ENCODE peak calls at places on chromosomes 3 and 15, in five cellular contexts. K is hepatocyte, R is cardiac fibroblast, I is K562, N is neural progenitor cell. G is an unnamed sample.

GRCh38 chr15:42138968-42139386 is 17.5 kb downstream of the PLA2G4F start:
- DNase-seq in K (peak), I (no peak), N (no peak), R (no peak), G (no peak)

GRCh38 chr3:52091566-52092290 is 35.4 kb upstream of the DUSP7 start:
- DNase-seq in K (no peak), I (no peak), N (no peak), R (peak), G (no peak)

GRCh38 chr3:10192953-10193691 is 28.4 kb downstream of the IRAK2 start:
- DNase-seq in K (peak), I (peak), R (peak), N (peak), G (no peak)

GRCh38 chr15:36970522-36970921 is 129.8 kb downstream of the MEIS2 start:
- DNase-seq in K (peak), I (no peak), N (no peak), R (no peak), G (no peak)

GRCh38 chr3:156143136-156143535 is 22.8 kb downstream of the KCNAB1 start:
- DNase-seq in N (no peak), I (no peak), R (no peak), K (no peak), G (no peak)

GRCh38 chr3:104606812-104607211 is 759.9 kb upstream of the ALCAM start:
- DNase-seq in N (no peak), R (no peak), K (no peak), I (no peak), G (no peak)

GRCh38 chr3:48601622-48601994 is 6.5 kb upstream of the COL7A1 start:
- DNase-seq in N (no peak), K (no peak), I (no peak), R (no peak), G (no peak)

GRCh38 chr15:91407237-91407889 is 307.3 kb downstream of the SV2B start:
- DNase-seq in K (peak), N (no peak), R (peak), I (no peak), G (no peak)

GRCh38 chr15:25796395-25796794 is 66.7 kb downstream of the ATP10A start:
- DNase-seq in K (no peak), N (no peak), I (no peak), R (no peak), G (no peak)

GRCh38 chr3:151866711-151867410 is 6.6 kb upstream of the SUCNR1 start:
- DNase-seq in R (no peak), I (no peak), N (no peak), K (no peak), G (no peak)

DNA sequence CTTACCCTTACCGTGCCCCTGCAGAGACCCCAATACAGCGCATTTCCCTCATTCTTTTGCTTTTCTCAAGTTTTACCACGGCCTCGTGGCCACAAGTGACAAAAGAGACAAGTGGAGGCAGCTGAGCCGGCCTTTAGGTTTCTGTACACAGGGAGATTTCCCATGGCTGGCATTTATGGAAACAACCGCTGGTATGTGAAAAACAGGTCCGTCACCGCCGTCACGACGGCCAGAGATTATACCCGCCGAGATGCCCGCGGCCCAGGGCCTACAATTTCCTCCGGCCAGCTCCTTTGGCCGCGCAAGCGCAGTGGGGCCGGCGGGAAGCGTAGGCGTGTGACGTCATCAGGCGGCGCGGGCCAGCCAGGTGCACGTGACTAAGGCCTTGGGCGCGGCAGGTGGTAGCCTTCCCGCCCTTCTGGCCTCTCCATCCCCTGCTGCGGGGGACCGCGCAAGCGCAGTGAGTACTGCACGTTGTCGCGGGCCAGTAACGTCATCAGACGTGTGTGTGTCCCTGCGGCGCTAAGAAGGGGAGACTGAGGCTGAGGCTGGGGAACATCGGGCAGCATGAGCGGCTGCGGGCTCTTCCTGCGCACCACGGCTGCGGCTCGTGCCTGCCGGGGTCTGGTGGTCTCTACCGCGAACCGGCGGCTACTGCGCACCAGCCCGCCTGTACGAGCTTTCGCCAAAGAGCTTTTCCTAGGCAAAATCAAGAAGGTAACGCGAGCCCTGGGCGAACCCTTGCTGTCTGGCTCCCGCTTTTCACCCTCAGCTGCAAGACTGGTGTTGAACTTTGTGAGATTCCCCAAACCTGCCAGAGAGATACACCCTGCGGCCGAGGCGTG is at the start of gene ACAD9:
- DNase-seq in R (peak), I (peak), N (peak), K (peak), G (peak)
- TF ChIP-seq CTCF in R (no peak), I (no peak), N (no peak), K (no peak), G (no peak)

GRCh38 chr3:38116471-38117162 is 20.3 kb downstream of the ACAA1 start:
- DNase-seq in K (no peak), N (no peak), R (no peak), I (peak), G (no peak)
- TF ChIP-seq CTCF in K (no peak), N (no peak), R (no peak), I (no peak), G (peak)

GRCh38 chr3:169772951-169773816 is at the start of gene MYNN:
- DNase-seq in K (peak), N (peak), I (peak), R (peak), G (peak)
- TF ChIP-seq CTCF in K (peak), N (peak), I (peak), R (peak), G (peak)

GRCh38 chr3:100737334-100737733 is 28.0 kb downstream of the TFG start:
- DNase-seq in K (peak), I (peak), R (peak), N (peak), G (no peak)
- TF ChIP-seq CTCF in K (peak), I (peak), R (peak), N (peak), G (peak)

DNA sequence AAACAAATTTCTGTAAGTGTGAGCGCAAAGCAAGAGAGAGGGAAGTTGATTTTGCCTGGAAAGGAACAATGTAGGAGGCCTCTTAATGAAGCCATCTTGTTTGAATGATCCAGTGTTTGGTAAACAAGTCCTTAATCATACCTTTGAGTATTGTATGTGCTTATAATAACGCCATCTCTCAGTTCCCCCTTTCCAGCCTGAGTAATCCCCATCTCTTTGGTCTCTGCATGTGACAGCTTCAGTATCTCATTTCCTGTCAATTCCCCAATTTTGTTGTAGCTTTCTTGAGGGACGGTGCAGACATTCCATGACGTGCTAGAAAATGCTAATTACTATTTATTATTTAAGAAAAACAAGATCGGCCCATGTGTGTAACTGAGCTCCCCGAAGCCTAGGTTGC is 349.3 kb upstream of the NR2F2 start:
- DNase-seq in N (no peak), R (no peak), K (no peak), I (no peak), G (no peak)
- TF ChIP-seq CTCF in N (no peak), R (no peak), K (no peak), I (no peak), G (no peak)

GRCh38 chr3:15796331-15796730 is 1.4 kb downstream of the ANKRD28 start:
- DNase-seq in N (no peak), K (no peak), R (peak), I (no peak), G (no peak)

GRCh38 chr3:15795563-15796308 is 2.0 kb downstream of the ANKRD28 start:
- DNase-seq in K (no peak), R (peak), I (peak), N (no peak), G (no peak)

GRCh38 chr3:15796771-15797599 is 794 bp downstream of the ANKRD28 start:
- DNase-seq in R (peak), I (peak), K (peak), N (peak), G (no peak)

GRCh38 chr3:15798533-15799245 is 910 bp upstream of the ANKRD28 start:
- DNase-seq in R (no peak), I (no peak), K (no peak), N (no peak), G (no peak)

DNA sequence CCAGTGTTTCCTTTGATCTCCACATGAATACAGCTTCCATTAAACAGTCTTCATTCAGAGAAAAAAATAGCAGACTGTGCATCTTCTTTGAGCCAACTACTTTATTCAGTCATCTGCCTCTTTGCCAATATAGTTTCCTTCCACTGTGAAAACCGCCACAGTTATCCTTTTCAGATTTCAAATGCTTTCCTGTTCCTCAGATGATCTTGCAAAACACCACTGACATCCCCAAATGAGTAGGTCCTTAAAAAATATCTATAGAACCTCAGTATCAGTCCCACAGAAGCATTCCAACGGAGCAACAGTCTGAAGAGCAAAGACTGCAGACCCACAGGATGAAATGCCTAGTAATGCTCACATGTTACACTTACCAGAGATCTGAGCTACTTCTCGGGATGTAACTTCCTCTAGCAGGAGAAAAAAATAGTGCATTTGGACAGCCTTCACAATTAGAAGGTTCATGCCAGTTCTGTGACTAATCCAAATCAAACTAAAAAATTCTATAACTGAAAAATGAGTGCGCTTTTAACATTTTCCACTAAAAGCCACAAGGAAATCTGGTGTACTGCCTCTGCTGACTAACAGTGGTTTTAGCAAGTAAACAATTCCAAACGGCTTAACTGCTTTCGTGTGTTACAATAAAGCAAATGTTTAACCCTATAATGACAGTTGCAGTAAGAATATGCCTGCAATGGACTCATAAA is at the start of gene ANKRD28:
- DNase-seq in N (peak), K (peak), R (peak), I (peak), G (no peak)
- TF ChIP-seq CTCF in N (peak), K (peak), R (peak), I (peak), G (peak)

DNA sequence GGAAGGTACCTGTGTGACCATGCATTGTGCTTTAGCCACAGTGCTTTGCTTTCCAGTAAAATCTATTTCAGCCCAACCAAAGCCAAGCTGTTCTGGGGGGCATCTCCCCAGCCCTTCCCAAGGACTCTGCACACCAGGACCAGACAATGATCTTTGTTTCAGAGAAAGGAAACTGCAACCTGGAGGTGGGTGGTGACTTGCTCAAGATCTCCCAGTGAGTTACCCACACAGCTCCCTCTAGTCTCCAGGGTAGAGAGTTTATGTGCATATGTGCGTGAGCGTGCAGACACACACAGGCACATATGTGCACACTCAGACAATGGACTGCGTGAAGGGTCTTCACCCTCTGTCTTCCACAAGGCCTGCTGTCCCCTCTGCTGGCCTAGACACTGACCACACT is 162.4 kb upstream of the TLE3 start:
- DNase-seq in R (no peak), N (no peak), I (no peak), K (no peak), G (no peak)
- TF ChIP-seq CTCF in R (no peak), N (no peak), I (no peak), K (no peak), G (peak)